ENCODE peak calls at places on chromosome 14, in four cellular contexts. Z is HepG2, X is H1, T is GM12878. C is an unnamed sample.
A peak's percentile ranks its signal among the peaks of the same experiment; 100 is the strongest.

GRCh38 chr14:67733609-67734008 is 31.9 kb downstream of the RDH12 start:
- DNase-seq in T (no peak), X (no peak), Z (no peak), C (no peak)

GRCh38 chr14:73125746-73126145 is 10.6 kb upstream of the PSEN1 start:
- DNase-seq in X (no peak), T (no peak), Z (no peak), C (no peak)

GRCh38 chr14:23366163-23366921 is 1.4 kb upstream of the EFS start:
- DNase-seq in X (peak; percentile 92), Z (no peak), T (no peak), C (peak; percentile 42)

GRCh38 chr14:73829526-73830431 is 21.9 kb upstream of the PTGR2 start:
- DNase-seq in Z (peak; percentile 45), X (no peak), T (peak; percentile 49), C (peak; percentile 69)

GRCh38 chr14:69475194-69475818 is 9.2 kb upstream of the PLEKHD1 start:
- DNase-seq in Z (peak; percentile 19), X (no peak), T (no peak), C (no peak)

GRCh38 chr14:93970589-93970966 is 5.8 kb downstream of the ASB2 start:
- DNase-seq in T (no peak), X (no peak), Z (peak; percentile 52), C (no peak)

GRCh38 chr14:98909251-98909944 is 362.6 kb downstream of the BCL11B start:
- DNase-seq in T (no peak), Z (peak; percentile 31), X (no peak), C (no peak)

GRCh38 chr14:101721951-101722661 is 39.4 kb upstream of the PPP2R5C start:
- DNase-seq in Z (peak; percentile 47), T (no peak), X (no peak), C (peak; percentile 0)

GRCh38 chr14:25052921-25053320 is 3.0 kb upstream of the STXBP6 start:
- DNase-seq in T (no peak), Z (no peak), X (no peak), C (no peak)

GRCh38 chr14:55780156-55780946 is 200.3 kb downstream of the KTN1 start:
- DNase-seq in Z (no peak), X (no peak), T (no peak), C (no peak)

GRCh38 chr14:100103261-100104005 is 38.2 kb downstream of the EVL start:
- DNase-seq in T (no peak), X (no peak), Z (no peak), C (no peak)

GRCh38 chr14:91377700-91378652 is 39.6 kb downstream of the CCDC88C start:
- DNase-seq in Z (no peak), T (no peak), X (no peak), C (no peak)

GRCh38 chr14:56216631-56217379 is 98.6 kb downstream of the PELI2 start:
- DNase-seq in T (no peak), X (no peak), Z (no peak), C (peak; percentile 57)

GRCh38 chr14:98926802-98927201 is 345.2 kb downstream of the BCL11B start:
- DNase-seq in Z (no peak), X (no peak), T (no peak), C (no peak)

GRCh38 chr14:32596390-32596789 is 267.3 kb downstream of the AKAP6 start:
- DNase-seq in X (no peak), T (no peak), Z (no peak), C (no peak)

GRCh38 chr14:55699131-55700057 is 119.4 kb downstream of the KTN1 start:
- DNase-seq in Z (peak; percentile 6), X (no peak), T (no peak), C (no peak)

GRCh38 chr14:24817638-24818053 is 183.7 kb upstream of the GZMB start:
- DNase-seq in X (no peak), T (no peak), Z (no peak), C (no peak)

GRCh38 chr14:50762001-50762930 is 68.7 kb downstream of the NIN start:
- DNase-seq in Z (no peak), X (no peak), T (no peak), C (no peak)
- TF ChIP-seq BRCA1 in Z (no peak), X (no peak), T (no peak), C (no peak)

GRCh38 chr14:59131926-59132763 is 56.3 kb upstream of the DAAM1 start:
- DNase-seq in X (no peak), Z (no peak), T (no peak), C (no peak)
- TF ChIP-seq BRCA1 in X (no peak), Z (no peak), T (no peak), C (no peak)

GRCh38 chr14:105502446-105503295 is 11.6 kb downstream of the TEDC1 start:
- DNase-seq in Z (no peak), T (no peak), X (no peak), C (no peak)

GRCh38 chr14:105500036-105500725 is 9.1 kb downstream of the TEDC1 start:
- DNase-seq in X (no peak), T (no peak), Z (no peak), C (no peak)

GRCh38 chr14:105503296-105503640 is 12.2 kb downstream of the TEDC1 start:
- DNase-seq in X (no peak), T (no peak), Z (no peak), C (no peak)

GRCh38 chr14:105500726-105501101 is 9.7 kb downstream of the TEDC1 start:
- DNase-seq in T (no peak), X (no peak), Z (no peak), C (no peak)

GRCh38 chr14:105501504-105502291 is 10.7 kb downstream of the TEDC1 start:
- DNase-seq in T (no peak), Z (no peak), X (no peak), C (no peak)
- TF ChIP-seq BRCA1 in T (no peak), Z (no peak), X (no peak), C (no peak)

GRCh38 chr14:31180299-31181051 is 27.1 kb downstream of the HECTD1 start:
- DNase-seq in X (no peak), Z (no peak), T (no peak), C (no peak)
- TF ChIP-seq BRCA1 in X (no peak), Z (no peak), T (no peak), C (no peak)

GRCh38 chr14:80455031-80455430 is 243.7 kb upstream of the DIO2 start:
- DNase-seq in Z (no peak), T (no peak), X (no peak), C (no peak)

DNA sequence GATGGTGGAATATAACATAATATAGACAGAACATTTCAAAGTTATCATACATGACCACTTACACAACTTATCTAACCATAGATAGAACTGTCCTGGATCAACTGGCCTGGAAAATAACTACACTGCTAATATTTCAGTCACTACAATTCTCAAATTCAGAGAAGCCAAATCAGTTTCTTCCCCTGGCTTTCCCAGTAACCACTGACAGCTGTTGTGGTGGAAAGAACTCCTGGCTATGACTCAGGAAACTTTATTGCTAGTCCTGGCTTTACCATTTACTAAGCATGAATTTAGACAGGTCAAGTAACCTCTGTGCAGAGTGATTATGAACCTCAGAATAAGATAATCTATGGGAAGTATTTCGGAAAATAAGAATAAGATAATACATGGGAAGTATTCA is 244.9 kb upstream of the DIO2 start:
- DNase-seq in Z (no peak), T (no peak), X (no peak), C (no peak)
- TF ChIP-seq BRCA1 in Z (no peak), T (no peak), X (no peak), C (no peak)

GRCh38 chr14:71539660-71540285 is 392.5 kb upstream of the RGS6 start:
- DNase-seq in T (no peak), X (no peak), Z (no peak), C (no peak)
- TF ChIP-seq BRCA1 in T (no peak), X (no peak), Z (no peak), C (no peak)

GRCh38 chr14:104179126-104179525 is 40.7 kb downstream of the KIF26A start:
- DNase-seq in T (no peak), Z (no peak), X (no peak), C (no peak)

GRCh38 chr14:104177411-104177810 is 39.0 kb downstream of the KIF26A start:
- DNase-seq in T (no peak), X (no peak), Z (no peak), C (no peak)

GRCh38 chr14:104176611-104177010 is 38.2 kb downstream of the KIF26A start:
- DNase-seq in T (no peak), X (no peak), Z (no peak), C (peak; percentile 14)

GRCh38 chr14:104179564-104180129 is 41.3 kb downstream of the KIF26A start:
- DNase-seq in Z (no peak), X (no peak), T (no peak), C (no peak)

GRCh38 chr14:104178279-104178678 is 39.9 kb downstream of the KIF26A start:
- DNase-seq in T (no peak), X (no peak), Z (no peak), C (no peak)
- TF ChIP-seq BRCA1 in T (no peak), X (no peak), Z (no peak), C (no peak)

GRCh38 chr14:80325112-80325511 is 113.8 kb upstream of the DIO2 start:
- DNase-seq in T (no peak), Z (no peak), X (no peak), C (no peak)
- TF ChIP-seq BRCA1 in T (no peak), Z (no peak), X (no peak), C (no peak)

DNA sequence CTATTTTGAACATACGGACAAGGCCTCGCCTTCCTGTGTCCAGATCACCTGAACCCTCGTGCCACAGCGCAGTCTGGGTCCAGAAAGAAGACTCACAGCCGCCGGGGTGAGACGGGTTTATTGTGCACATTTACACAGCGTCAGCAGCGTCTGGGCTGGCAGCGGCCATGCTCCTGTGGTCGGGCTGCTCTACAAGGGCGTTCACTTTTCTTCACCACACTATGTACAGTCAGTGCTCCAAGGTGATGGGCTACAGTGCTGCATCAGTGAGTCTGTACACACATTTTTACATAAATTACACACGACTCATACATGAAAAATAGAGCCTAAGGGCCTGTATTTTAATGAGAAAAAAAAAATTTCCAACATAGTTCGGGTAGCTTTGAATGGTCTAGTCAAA is 18.0 kb downstream of the ZFYVE21 start:
- DNase-seq in T (no peak), Z (no peak), X (no peak), C (no peak)
- TF ChIP-seq BRCA1 in T (no peak), Z (no peak), X (no peak), C (no peak)

GRCh38 chr14:75441731-75442130 is 13.9 kb downstream of the JDP2 start:
- DNase-seq in X (no peak), Z (no peak), T (no peak), C (peak; percentile 27)

GRCh38 chr14:75442166-75442565 is 14.3 kb downstream of the JDP2 start:
- DNase-seq in Z (no peak), X (no peak), T (no peak), C (no peak)

GRCh38 chr14:75442642-75443041 is 14.8 kb downstream of the JDP2 start:
- DNase-seq in Z (no peak), X (no peak), T (no peak), C (peak; percentile 63)

GRCh38 chr14:75439989-75440388 is 12.2 kb downstream of the JDP2 start:
- DNase-seq in T (no peak), Z (no peak), X (no peak), C (no peak)

GRCh38 chr14:75440733-75441474 is 13.1 kb downstream of the JDP2 start:
- DNase-seq in T (no peak), Z (no peak), X (no peak), C (no peak)
- TF ChIP-seq BRCA1 in T (no peak), Z (no peak), X (no peak), C (no peak)